ENCODE peak calls at places on chromosomes 4 and X, in seven cellular contexts. S is Calu3, J is upper lobe of left lung, Y is keratinocyte, B is RWPE2, U is GM10248, Z is AG04450. P is an unnamed sample.

GRCh38 chr4:95779447-95779846 is 60.4 kb upstream of the PDHA2 start:
- DNase-seq in Z (no peak), S (no peak), B (no peak), Y (no peak), U (no peak), J (no peak), P (no peak)

GRCh38 chr4:148305749-148306148 is 136.5 kb downstream of the NR3C2 start:
- DNase-seq in U (no peak), Z (no peak), S (no peak), J (no peak), Y (no peak), B (no peak), P (no peak)

GRCh38 chr4:21134994-21135393 is 434.7 kb downstream of the PACRGL start:
- DNase-seq in J (no peak), B (no peak), Z (no peak), Y (no peak), S (no peak), U (no peak), P (no peak)

GRCh38 chr4:6263541-6264540 is 5.8 kb upstream of the WFS1 start:
- DNase-seq in J (peak; percentile 40), Y (no peak), B (no peak), Z (no peak), S (peak; percentile 32), U (peak; percentile 58), P (no peak)

GRCh38 chrX:45907776-45908175 is 637.4 kb downstream of the ZNF674 start:
- DNase-seq in J (no peak), Z (no peak), S (no peak), B (no peak), U (no peak), Y (no peak), P (no peak)

GRCh38 chr4:78776729-78777555 is 792 bp downstream of the BMP2K start:
- DNase-seq in U (peak; percentile 35), Y (no peak), S (peak; percentile 30), Z (no peak), J (no peak), B (peak; percentile 65), P (no peak)

GRCh38 chrX:150074175-150074574 is 135.9 kb upstream of the EOLA2 start:
- DNase-seq in S (no peak), U (no peak), Y (no peak), J (no peak), B (no peak), Z (no peak), P (no peak)

GRCh38 chrX:24019448-24019847 is 7.5 kb downstream of the KLHL15 start:
- DNase-seq in J (no peak), S (no peak), U (no peak), Y (no peak), B (no peak), Z (no peak), P (no peak)

GRCh38 chrX:46433892-46434291 is 111.3 kb downstream of the ZNF674 start:
- DNase-seq in Z (peak; percentile 11), B (no peak), S (no peak), J (no peak), Y (no peak), U (no peak), P (no peak)

GRCh38 chrX:66731398-66731797 is 92.5 kb upstream of the EDA2R start:
- DNase-seq in U (peak; percentile 15), J (no peak), Z (peak; percentile 7), S (no peak), Y (no peak), B (no peak), P (no peak)

GRCh38 chr4:111678908-111679307 is 466.3 kb upstream of the FAM241A start:
- DNase-seq in S (no peak), B (no peak), U (no peak), Y (no peak), J (no peak), Z (no peak), P (no peak)

GRCh38 chr4:88659061-88659889 is 38.4 kb downstream of the NAP1L5 start:
- DNase-seq in U (peak; percentile 47), Z (peak; percentile 26), Y (peak; percentile 41), B (no peak), J (no peak), S (peak; percentile 46), P (no peak)

GRCh38 chr4:108366716-108367115 is 198.0 kb upstream of the LEF1 start:
- DNase-seq in Y (no peak), S (no peak), Z (no peak), U (no peak), J (no peak), B (no peak), P (no peak)

GRCh38 chrX:76796311-76796710 is 368.8 kb downstream of the MAGEE1 start:
- DNase-seq in Z (no peak), S (no peak), B (no peak), U (no peak), J (no peak), Y (no peak), P (no peak)

GRCh38 chr4:85514117-85514516 is 39.2 kb downstream of the ARHGAP24 start:
- DNase-seq in U (no peak), S (no peak), B (no peak), Z (no peak), Y (no peak), J (no peak), P (no peak)

GRCh38 chr4:170391066-170391754 is 301.5 kb upstream of the AADAT start:
- DNase-seq in J (no peak), Y (peak; percentile 63), Z (no peak), U (no peak), B (no peak), S (no peak), P (no peak)

GRCh38 chr4:154041595-154042086 is 252.8 kb upstream of the SFRP2 start:
- DNase-seq in Y (no peak), B (no peak), Z (no peak), U (no peak), S (no peak), J (no peak), P (no peak)

GRCh38 chrX:100098660-100099375 is 311.3 kb downstream of the PCDH19 start:
- DNase-seq in B (no peak), Y (no peak), J (no peak), Z (no peak), U (no peak), S (no peak), P (no peak)

GRCh38 chr4:147950840-147951239 is 219.0 kb downstream of the ARHGAP10 start:
- DNase-seq in U (no peak), J (no peak), S (no peak), Y (no peak), Z (no peak), B (no peak), P (no peak)

GRCh38 chrX:48806088-48806487 is 4.2 kb downstream of the HDAC6 start:
- DNase-seq in U (no peak), J (no peak), B (no peak), S (no peak), Z (no peak), Y (no peak), P (no peak)
- TF ChIP-seq CTCF in U (no peak), J (no peak), B (no peak), S (no peak), Z (no peak), Y (peak; percentile 20), P (no peak)

DNA sequence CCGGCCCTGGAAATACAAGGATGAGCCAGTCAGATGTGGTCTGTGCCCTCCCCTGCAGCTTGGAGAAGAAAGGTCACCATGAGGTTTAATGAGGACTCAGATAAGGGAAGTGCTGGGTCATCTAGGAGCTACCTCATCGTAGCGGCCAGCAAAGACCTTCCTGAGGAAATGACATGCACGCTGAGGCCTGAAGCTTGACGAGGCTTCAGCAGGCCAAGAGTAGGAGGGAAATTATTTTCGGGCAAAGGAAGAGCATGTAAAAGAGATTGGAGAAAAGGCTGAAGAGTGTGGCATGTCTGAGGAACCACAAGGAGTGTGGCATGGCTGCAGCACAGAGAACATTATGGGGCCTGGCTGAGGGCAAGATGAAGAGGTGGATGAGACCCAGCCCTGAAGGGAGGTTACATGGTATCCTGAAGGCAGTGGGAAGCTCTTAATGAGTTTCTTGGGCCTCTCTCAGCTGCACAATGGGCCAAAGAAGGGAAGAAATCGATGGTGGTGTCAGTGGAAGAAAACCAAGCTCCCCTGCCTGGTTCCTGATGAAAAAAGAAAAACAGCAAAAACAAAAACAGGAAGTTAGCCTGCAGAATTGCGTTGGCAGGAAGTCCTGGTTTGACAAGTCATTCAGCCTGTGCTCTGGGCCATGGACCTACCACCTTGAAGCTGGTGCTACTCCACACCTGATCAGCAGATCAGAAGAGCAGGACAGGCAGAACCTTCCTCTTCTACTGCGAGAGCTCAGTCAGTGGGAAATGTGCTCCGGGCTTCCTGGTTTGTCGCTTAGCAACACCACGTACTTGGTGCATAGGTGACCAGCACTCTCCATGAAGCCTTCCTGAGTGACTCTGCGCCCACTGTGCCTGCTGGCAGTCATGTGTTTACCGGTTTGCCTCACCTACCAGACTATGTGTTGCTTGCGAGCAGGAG is 134.5 kb upstream of the KLF3 start:
- DNase-seq in S (peak; percentile 65), U (peak; percentile 57), Z (no peak), J (no peak), B (no peak), Y (no peak), P (peak; percentile 21)
- TF ChIP-seq CTCF in S (no peak), U (no peak), Z (no peak), J (no peak), B (no peak), Y (no peak), P (no peak)

GRCh38 chr4:14864365-14864762 is 137.9 kb upstream of the CPEB2 start:
- DNase-seq in S (no peak), Z (no peak), B (no peak), Y (no peak), U (no peak), J (no peak), P (no peak)

GRCh38 chr4:14865804-14866203 is 136.5 kb upstream of the CPEB2 start:
- DNase-seq in Y (no peak), S (no peak), Z (no peak), J (no peak), U (no peak), B (no peak), P (no peak)

GRCh38 chr4:14862881-14863280 is 139.4 kb upstream of the CPEB2 start:
- DNase-seq in J (peak; percentile 83), U (peak; percentile 23), S (no peak), Z (no peak), B (no peak), Y (no peak), P (no peak)

GRCh38 chr4:14864967-14865366 is 137.3 kb upstream of the CPEB2 start:
- DNase-seq in Y (no peak), U (no peak), Z (no peak), B (no peak), J (no peak), S (no peak), P (no peak)

GRCh38 chr4:14863420-14864364 is 138.6 kb upstream of the CPEB2 start:
- DNase-seq in S (no peak), Z (no peak), Y (no peak), U (no peak), B (no peak), J (no peak), P (no peak)
- TF ChIP-seq CTCF in S (no peak), Z (no peak), Y (no peak), U (no peak), B (no peak), J (no peak), P (no peak)

DNA sequence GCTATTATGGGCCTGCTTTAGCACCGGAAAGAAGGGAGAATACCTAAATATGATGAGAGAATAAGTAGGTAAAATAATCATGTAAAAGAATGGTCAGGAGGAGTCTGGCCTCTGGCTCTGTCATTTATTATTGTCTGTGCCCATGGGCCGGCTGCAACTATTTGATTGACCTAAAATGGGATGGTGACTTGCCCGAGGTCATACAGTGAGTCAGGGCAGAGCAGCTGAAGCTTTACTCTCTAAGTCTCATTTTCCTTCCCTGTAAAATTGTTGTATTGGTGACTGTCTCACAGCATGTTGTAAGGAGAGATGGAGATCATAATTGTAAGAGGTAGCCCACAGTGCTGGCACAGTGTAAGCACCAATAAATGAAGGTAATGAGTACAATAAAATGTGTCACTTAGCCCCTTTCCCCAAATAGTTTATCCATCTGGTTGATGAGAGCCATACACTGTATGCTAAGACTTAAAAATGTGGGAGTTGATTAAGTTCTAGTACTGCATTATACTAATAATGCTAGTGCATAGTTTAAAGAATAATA is 39.6 kb downstream of the RUFY3 start:
- DNase-seq in Y (no peak), U (no peak), S (no peak), B (no peak), J (no peak), Z (no peak), P (no peak)
- TF ChIP-seq CTCF in Y (no peak), U (no peak), S (no peak), B (no peak), J (no peak), Z (no peak), P (no peak)